ENCODE peak calls at places on chromosomes 11 and 22, in ten cellular contexts. G is CD8-positive, alpha-beta T cell; B is aorta; Z is left ventricle myocardium inferior; T is thoracic aorta; Q is neuronal stem cell; W is GM06990; U is RWPE2; I is ovary; J is Peyer's patch. P is an unnamed sample.
A peak's percentile ranks its signal among the peaks of the same experiment; 100 is the strongest.

GRCh38 chr11:27610287-27610686 is 90.0 kb downstream of the BDNF start:
- DNase-seq in W (no peak), J (no peak), T (no peak), G (no peak), B (no peak), I (no peak), U (no peak), Z (no peak), Q (no peak), P (no peak)

GRCh38 chr11:44861829-44862545 is 88.7 kb downstream of the TP53I11 start:
- DNase-seq in U (peak; percentile 97), T (peak; percentile 86), I (peak; percentile 74), W (peak; percentile 72), G (peak; percentile 43), J (peak; percentile 85), Q (no peak), Z (peak; percentile 44), B (peak; percentile 94), P (peak; percentile 81)

GRCh38 chr11:33168605-33169240 is 7.4 kb upstream of the CSTF3 start:
- DNase-seq in B (no peak), Z (no peak), U (no peak), J (no peak), T (no peak), I (no peak), W (no peak), Q (no peak), G (no peak), P (no peak)

GRCh38 chr22:28016781-28017557 is 97.9 kb upstream of the PITPNB start:
- DNase-seq in B (peak; percentile 62), Q (no peak), G (no peak), Z (peak; percentile 14), T (no peak), U (peak; percentile 30), J (peak; percentile 37), W (no peak), I (peak; percentile 20), P (peak; percentile 44)

GRCh38 chr11:23540101-23540561 is 679.9 kb upstream of the CCDC179 start:
- DNase-seq in B (no peak), W (no peak), J (no peak), Z (no peak), I (no peak), U (no peak), T (no peak), Q (peak; percentile 57), G (no peak), P (peak; percentile 52)

GRCh38 chr11:76680517-76681425 is 10.2 kb upstream of the LRRC32 start:
- DNase-seq in Q (peak; percentile 76), Z (peak; percentile 48), B (peak; percentile 88), G (no peak), J (peak; percentile 77), W (no peak), T (no peak), U (no peak), I (peak; percentile 82), P (peak; percentile 98)

GRCh38 chr11:12914401-12914912 is 94.7 kb upstream of the RASSF10 start:
- DNase-seq in U (no peak), G (no peak), T (no peak), W (no peak), B (peak; percentile 88), J (no peak), Q (peak; percentile 64), I (peak; percentile 37), Z (peak; percentile 75), P (peak; percentile 88)

GRCh38 chr11:6531267-6531752 is 34.2 kb downstream of the DNHD1 start:
- DNase-seq in G (no peak), B (no peak), W (no peak), Q (peak; percentile 54), U (no peak), Z (no peak), J (no peak), I (no peak), T (no peak), P (peak; percentile 67)

DNA sequence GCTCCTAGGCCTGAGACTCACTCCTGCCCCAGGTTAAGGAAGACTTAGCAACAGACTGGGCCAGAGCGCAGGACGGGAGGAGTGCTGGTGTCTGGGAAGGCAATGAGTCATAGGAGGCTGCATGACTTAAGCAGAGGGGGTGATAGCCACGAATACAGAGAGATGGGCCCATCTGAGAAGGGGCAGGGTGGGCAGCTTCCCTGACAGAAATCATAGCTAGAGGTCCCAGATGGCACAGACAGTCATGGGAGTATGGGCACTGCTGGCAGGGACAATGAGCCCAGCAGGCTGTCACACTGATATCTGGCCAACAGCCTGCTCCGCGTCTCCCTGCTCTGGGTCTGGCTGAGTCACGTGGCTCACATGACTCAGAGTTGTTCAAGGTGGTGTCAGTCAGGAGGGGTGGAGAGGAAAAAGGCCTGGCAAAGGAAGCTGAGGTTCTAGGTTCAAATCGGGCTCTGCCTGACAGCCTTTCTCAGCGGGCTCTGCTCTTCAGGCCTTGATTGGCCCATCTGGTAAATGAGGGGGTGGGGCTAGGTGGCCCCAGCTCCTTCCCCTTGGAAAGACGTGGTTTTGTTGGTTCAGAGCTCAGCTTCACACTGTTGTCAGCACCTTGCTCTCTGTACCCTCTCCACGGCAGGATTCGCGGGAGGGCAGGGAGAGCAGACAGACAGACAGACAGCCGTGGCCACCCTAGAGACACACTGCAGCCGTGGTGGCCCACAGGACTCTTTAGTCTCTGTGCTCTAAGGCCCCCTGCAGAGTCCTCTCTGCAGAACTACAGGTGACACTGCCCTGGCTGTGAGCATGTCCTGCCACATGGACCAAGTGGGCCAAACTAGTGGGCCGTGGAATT is 47.8 kb downstream of the DBX1 start:
- DNase-seq in U (peak; percentile 89), Q (no peak), B (peak; percentile 92), W (no peak), Z (peak; percentile 75), G (no peak), I (peak; percentile 77), J (peak; percentile 87), T (peak; percentile 85), P (no peak)
- H3K4me3 ChIP-seq in U (no peak overlapping the region), Q (no peak overlapping the region), B (no peak overlapping the region), W (no peak overlapping the region), Z (peak overlapping the region; percentile 36), G (no peak overlapping the region), I (peak overlapping the region; percentile 11), J (no peak overlapping the region), T (peak overlapping the region; percentile 42), P (no peak overlapping the region)

GRCh38 chr11:72602250-72602904 is 71.8 kb downstream of the PDE2A start:
- DNase-seq in Z (no peak), W (no peak), Q (no peak), I (no peak), U (no peak), B (no peak), T (no peak), G (no peak), J (no peak), P (no peak)

GRCh38 chr11:72600557-72600956 is 73.7 kb downstream of the PDE2A start:
- DNase-seq in B (no peak), G (no peak), Q (no peak), I (no peak), W (no peak), U (no peak), Z (no peak), T (no peak), J (no peak), P (peak; percentile 78)

GRCh38 chr11:72598466-72598865 is 75.8 kb downstream of the PDE2A start:
- DNase-seq in J (no peak), B (no peak), I (no peak), G (no peak), W (no peak), Q (no peak), U (no peak), T (no peak), Z (no peak), P (no peak)

GRCh38 chr11:72599325-72600117 is 74.7 kb downstream of the PDE2A start:
- DNase-seq in Z (no peak), G (no peak), Q (no peak), W (no peak), B (no peak), T (no peak), J (no peak), I (no peak), U (no peak), P (no peak)

DNA sequence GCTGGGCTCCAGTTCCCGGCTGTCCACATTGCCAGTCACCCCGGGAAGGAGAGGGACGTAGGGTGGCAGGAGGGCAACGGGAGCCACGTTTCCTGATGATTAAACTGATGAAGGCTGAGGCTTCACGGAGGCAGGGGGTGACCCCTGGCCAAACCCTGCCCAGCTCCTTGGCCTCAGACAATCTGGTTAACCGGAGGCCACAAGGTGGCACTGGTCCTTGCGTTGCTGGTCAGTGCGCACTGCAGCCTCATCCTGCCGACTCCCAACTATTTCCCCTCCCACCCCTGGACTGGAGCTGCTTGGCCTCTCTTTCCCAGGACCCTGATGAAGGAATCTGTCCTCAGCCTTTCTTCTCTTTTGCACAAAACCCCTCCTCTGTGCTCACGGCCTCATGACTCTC is 75.3 kb downstream of the PDE2A start:
- DNase-seq in I (peak; percentile 64), W (no peak), T (no peak), J (peak; percentile 56), B (peak; percentile 85), Q (peak; percentile 37), G (no peak), U (no peak), Z (peak; percentile 55), P (peak; percentile 91)
- H3K27me3 ChIP-seq in I (no peaks in the 10 kb centered on the region), W (no peaks in the 10 kb centered on the region), T (no peaks in the 10 kb centered on the region), J (no peaks in the 10 kb centered on the region), B (no peaks in the 10 kb centered on the region), Q (no peaks in the 10 kb centered on the region), G (no peaks in the 10 kb centered on the region), U (no peaks in the 10 kb centered on the region), Z (no peaks in the 10 kb centered on the region), P (peaks cover 2% of the 10 kb centered on the region)

DNA sequence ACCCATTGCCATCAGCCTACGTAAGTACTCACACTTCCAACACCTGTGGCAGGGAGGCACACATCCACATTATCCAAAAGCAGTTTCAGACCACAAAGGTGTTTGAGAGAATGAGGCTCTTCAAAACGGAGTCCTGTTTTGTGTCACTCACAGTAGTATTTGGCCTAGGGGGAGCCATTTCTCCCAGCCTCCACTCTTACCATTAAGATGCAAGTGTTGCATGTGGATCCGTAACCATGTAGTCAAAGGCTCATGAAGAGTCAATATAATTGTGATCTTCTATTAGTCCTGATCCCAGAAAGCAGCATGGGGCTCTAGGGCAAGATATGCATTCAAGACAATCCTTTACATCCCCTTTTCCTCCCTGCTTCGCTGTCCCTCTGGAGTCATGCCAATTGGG is 41.5 kb downstream of the IL10RA start:
- DNase-seq in I (no peak), T (no peak), B (no peak), Z (no peak), U (no peak), Q (no peak), W (no peak), G (no peak), J (no peak), P (no peak)
- H3K36me3 ChIP-seq in I (no peaks in the 10 kb centered on the region), T (no peaks in the 10 kb centered on the region), B (no peaks in the 10 kb centered on the region), Z (no peaks in the 10 kb centered on the region), U (no peaks in the 10 kb centered on the region), Q (no peaks in the 10 kb centered on the region), W (no peaks in the 10 kb centered on the region), G (no peaks in the 10 kb centered on the region), J (no peaks in the 10 kb centered on the region), P (no peaks in the 10 kb centered on the region)

GRCh38 chr22:46591890-46592289 is 28.3 kb upstream of the GRAMD4 start:
- DNase-seq in Q (no peak), G (no peak), I (no peak), U (no peak), T (no peak), B (peak; percentile 59), W (no peak), Z (no peak), J (no peak), P (no peak)

GRCh38 chr22:46593211-46593676 is 26.9 kb upstream of the GRAMD4 start:
- DNase-seq in Z (no peak), B (peak; percentile 79), I (no peak), Q (no peak), G (no peak), T (no peak), J (peak; percentile 82), U (no peak), W (peak; percentile 71), P (no peak)

GRCh38 chr22:46590334-46590733 is 29.9 kb upstream of the GRAMD4 start:
- DNase-seq in G (no peak), J (no peak), W (no peak), U (no peak), Z (peak; percentile 79), B (peak; percentile 56), I (peak; percentile 12), Q (no peak), T (no peak), P (no peak)

GRCh38 chr22:46593996-46594946 is 25.9 kb upstream of the GRAMD4 start:
- DNase-seq in I (no peak), T (no peak), G (no peak), B (no peak), Q (no peak), W (no peak), Z (no peak), J (no peak), U (no peak), P (no peak)

GRCh38 chr22:46592390-46592872 is 27.8 kb upstream of the GRAMD4 start:
- DNase-seq in Q (no peak), G (no peak), U (no peak), I (no peak), Z (peak; percentile 60), B (peak; percentile 78), W (peak; percentile 82), J (peak; percentile 86), T (no peak), P (no peak)
- H3K4me3 ChIP-seq in Q (no peak overlapping the region), G (no peak overlapping the region), U (no peak overlapping the region), I (no peak overlapping the region), Z (peak overlapping the region; percentile 48), B (no peak overlapping the region), W (peak overlapping the region; percentile 18), J (no peak overlapping the region), T (peak overlapping the region; percentile 64), P (no peak overlapping the region)